ENCODE peak calls at places on chromosomes 4 and X, in eight cellular contexts. One of them, this sample, is unnamed.

GRCh38 chr4:84726356-84726755 is 143.4 kb downstream of the CDS1 start:
- DNase-seq in AG04450: no peak
- DNase-seq in BE2C: no peak
- DNase-seq in SK-N-DZ: no peak
- DNase-seq in kidney glomerular epithelial cell: no peak
- DNase-seq in stimulated activated CD8-positive, alpha-beta memory T cell treated with anti-CD3 and anti-CD28 coated beads, Interleukin-4, amount 100 ng/mL, for 48 hours: no peak
- DNase-seq in activated CD4-positive, alpha-beta T cell treated with anti-CD3 and anti-CD28 coated beads, Interleukin-2, amount 50 U/mL, for 4 hours: no peak
- DNase-seq in neuronal stem cell: no peak
- DNase-seq in this sample: peak

GRCh38 chr4:70556856-70557255 is 35.2 kb upstream of the AMBN start:
- DNase-seq in SK-N-DZ: no peak
- DNase-seq in kidney glomerular epithelial cell: no peak
- DNase-seq in BE2C: no peak
- DNase-seq in stimulated activated CD8-positive, alpha-beta memory T cell treated with anti-CD3 and anti-CD28 coated beads, Interleukin-4, amount 100 ng/mL, for 48 hours: no peak
- DNase-seq in neuronal stem cell: no peak
- DNase-seq in AG04450: no peak
- DNase-seq in activated CD4-positive, alpha-beta T cell treated with anti-CD3 and anti-CD28 coated beads, Interleukin-2, amount 50 U/mL, for 4 hours: no peak
- DNase-seq in this sample: no peak

GRCh38 chrX:79719568-79720231 is 294.9 kb upstream of the TBX22 start:
- DNase-seq in AG04450: no peak
- DNase-seq in stimulated activated CD8-positive, alpha-beta memory T cell treated with anti-CD3 and anti-CD28 coated beads, Interleukin-4, amount 100 ng/mL, for 48 hours: no peak
- DNase-seq in kidney glomerular epithelial cell: no peak
- DNase-seq in neuronal stem cell: no peak
- DNase-seq in BE2C: no peak
- DNase-seq in activated CD4-positive, alpha-beta T cell treated with anti-CD3 and anti-CD28 coated beads, Interleukin-2, amount 50 U/mL, for 4 hours: no peak
- DNase-seq in SK-N-DZ: no peak
- DNase-seq in this sample: no peak

GRCh38 chrX:7372843-7373525 is 225.0 kb upstream of the PUDP start:
- DNase-seq in kidney glomerular epithelial cell: no peak
- DNase-seq in AG04450: no peak
- DNase-seq in neuronal stem cell: no peak
- DNase-seq in BE2C: no peak
- DNase-seq in activated CD4-positive, alpha-beta T cell treated with anti-CD3 and anti-CD28 coated beads, Interleukin-2, amount 50 U/mL, for 4 hours: no peak
- DNase-seq in stimulated activated CD8-positive, alpha-beta memory T cell treated with anti-CD3 and anti-CD28 coated beads, Interleukin-4, amount 100 ng/mL, for 48 hours: no peak
- DNase-seq in SK-N-DZ: no peak
- DNase-seq in this sample: peak

GRCh38 chr4:149897784-149898183 is 82.1 kb upstream of the IQCM start:
- DNase-seq in BE2C: no peak
- DNase-seq in stimulated activated CD8-positive, alpha-beta memory T cell treated with anti-CD3 and anti-CD28 coated beads, Interleukin-4, amount 100 ng/mL, for 48 hours: no peak
- DNase-seq in SK-N-DZ: no peak
- DNase-seq in AG04450: no peak
- DNase-seq in neuronal stem cell: no peak
- DNase-seq in kidney glomerular epithelial cell: peak
- DNase-seq in activated CD4-positive, alpha-beta T cell treated with anti-CD3 and anti-CD28 coated beads, Interleukin-2, amount 50 U/mL, for 4 hours: no peak
- DNase-seq in this sample: no peak

GRCh38 chrX:78708171-78708570 is 39.3 kb upstream of the LPAR4 start:
- DNase-seq in stimulated activated CD8-positive, alpha-beta memory T cell treated with anti-CD3 and anti-CD28 coated beads, Interleukin-4, amount 100 ng/mL, for 48 hours: no peak
- DNase-seq in neuronal stem cell: no peak
- DNase-seq in SK-N-DZ: no peak
- DNase-seq in kidney glomerular epithelial cell: no peak
- DNase-seq in BE2C: no peak
- DNase-seq in activated CD4-positive, alpha-beta T cell treated with anti-CD3 and anti-CD28 coated beads, Interleukin-2, amount 50 U/mL, for 4 hours: no peak
- DNase-seq in AG04450: no peak
- DNase-seq in this sample: no peak

GRCh38 chrX:100924370-100924769 is 4.3 kb downstream of the XKRX start:
- DNase-seq in neuronal stem cell: no peak
- DNase-seq in kidney glomerular epithelial cell: no peak
- DNase-seq in SK-N-DZ: no peak
- DNase-seq in BE2C: no peak
- DNase-seq in activated CD4-positive, alpha-beta T cell treated with anti-CD3 and anti-CD28 coated beads, Interleukin-2, amount 50 U/mL, for 4 hours: no peak
- DNase-seq in stimulated activated CD8-positive, alpha-beta memory T cell treated with anti-CD3 and anti-CD28 coated beads, Interleukin-4, amount 100 ng/mL, for 48 hours: no peak
- DNase-seq in AG04450: no peak
- DNase-seq in this sample: no peak

GRCh38 chrX:134172588-134173259 is 64.3 kb upstream of the CCDC160 start:
- DNase-seq in SK-N-DZ: no peak
- DNase-seq in BE2C: no peak
- DNase-seq in kidney glomerular epithelial cell: no peak
- DNase-seq in neuronal stem cell: no peak
- DNase-seq in stimulated activated CD8-positive, alpha-beta memory T cell treated with anti-CD3 and anti-CD28 coated beads, Interleukin-4, amount 100 ng/mL, for 48 hours: peak
- DNase-seq in AG04450: no peak
- DNase-seq in activated CD4-positive, alpha-beta T cell treated with anti-CD3 and anti-CD28 coated beads, Interleukin-2, amount 50 U/mL, for 4 hours: peak
- DNase-seq in this sample: no peak

GRCh38 chr4:26081795-26082498 is 167.9 kb downstream of the SMIM20 start:
- DNase-seq in activated CD4-positive, alpha-beta T cell treated with anti-CD3 and anti-CD28 coated beads, Interleukin-2, amount 50 U/mL, for 4 hours: no peak
- DNase-seq in SK-N-DZ: peak
- DNase-seq in AG04450: no peak
- DNase-seq in stimulated activated CD8-positive, alpha-beta memory T cell treated with anti-CD3 and anti-CD28 coated beads, Interleukin-4, amount 100 ng/mL, for 48 hours: no peak
- DNase-seq in kidney glomerular epithelial cell: peak
- DNase-seq in BE2C: no peak
- DNase-seq in neuronal stem cell: peak
- DNase-seq in this sample: no peak

GRCh38 chrX:154021131-154021611 is 1.5 kb upstream of the IRAK1 start:
- DNase-seq in activated CD4-positive, alpha-beta T cell treated with anti-CD3 and anti-CD28 coated beads, Interleukin-2, amount 50 U/mL, for 4 hours: no peak
- DNase-seq in SK-N-DZ: no peak
- DNase-seq in kidney glomerular epithelial cell: no peak
- DNase-seq in stimulated activated CD8-positive, alpha-beta memory T cell treated with anti-CD3 and anti-CD28 coated beads, Interleukin-4, amount 100 ng/mL, for 48 hours: peak
- DNase-seq in BE2C: peak
- DNase-seq in AG04450: no peak
- DNase-seq in neuronal stem cell: no peak
- DNase-seq in this sample: no peak

GRCh38 chr4:71814433-71814832 is 30.6 kb upstream of the GC start:
- DNase-seq in SK-N-DZ: no peak
- DNase-seq in AG04450: no peak
- DNase-seq in BE2C: no peak
- DNase-seq in stimulated activated CD8-positive, alpha-beta memory T cell treated with anti-CD3 and anti-CD28 coated beads, Interleukin-4, amount 100 ng/mL, for 48 hours: no peak
- DNase-seq in neuronal stem cell: peak
- DNase-seq in kidney glomerular epithelial cell: no peak
- DNase-seq in activated CD4-positive, alpha-beta T cell treated with anti-CD3 and anti-CD28 coated beads, Interleukin-2, amount 50 U/mL, for 4 hours: no peak
- DNase-seq in this sample: no peak

GRCh38 chr4:23194751-23195150 is 502.0 kb downstream of the GBA3 start:
- DNase-seq in neuronal stem cell: no peak
- DNase-seq in SK-N-DZ: no peak
- DNase-seq in activated CD4-positive, alpha-beta T cell treated with anti-CD3 and anti-CD28 coated beads, Interleukin-2, amount 50 U/mL, for 4 hours: no peak
- DNase-seq in BE2C: no peak
- DNase-seq in kidney glomerular epithelial cell: no peak
- DNase-seq in stimulated activated CD8-positive, alpha-beta memory T cell treated with anti-CD3 and anti-CD28 coated beads, Interleukin-4, amount 100 ng/mL, for 48 hours: no peak
- DNase-seq in AG04450: no peak
- DNase-seq in this sample: no peak

This sample was measured in BJ.